ENCODE peak calls at places on chromosomes 16 and 17, in eight cellular contexts. W is neural progenitor cell, Y is ovary, A is kidney, O is OCI-LY7, U is endodermal cell, D is breast epithelium, M is aorta. C is an unnamed sample.

GRCh38 chr16:47141773-47142468 is 1.8 kb downstream of the NETO2 start:
- DNase-seq in W (peak; percentile 93), Y (peak; percentile 78), A (peak; percentile 88), O (peak; percentile 88), U (peak; percentile 96), D (peak; percentile 79), M (peak; percentile 81), C (peak; percentile 48)

GRCh38 chr16:71883849-71884638 is at the start of gene ZNF821:
- DNase-seq in W (peak; percentile 98), Y (peak; percentile 87), A (peak; percentile 91), O (peak; percentile 91), U (peak; percentile 96), D (peak; percentile 72), M (peak; percentile 86), C (peak; percentile 80)

GRCh38 chr16:426115-426905 is 861 bp downstream of the RAB11FIP3 start:
- DNase-seq in W (peak; percentile 42), Y (peak; percentile 56), A (no peak), O (peak; percentile 19), U (peak; percentile 72), D (no peak), M (no peak), C (no peak)

GRCh38 chr16:89349947-89350633 is 132.6 kb downstream of the ZNF778 start:
- DNase-seq in W (no peak), Y (no peak), A (no peak), O (no peak), U (no peak), D (no peak), M (no peak), C (no peak)

GRCh38 chr16:52742052-52742451 is 195.1 kb upstream of the TOX3 start:
- DNase-seq in W (no peak), Y (no peak), A (no peak), O (no peak), U (no peak), D (no peak), M (no peak), C (no peak)

GRCh38 chr17:64653325-64653984 is 8.7 kb downstream of the SMURF2 start:
- DNase-seq in W (no peak), Y (no peak), A (no peak), O (no peak), U (no peak), D (no peak), M (no peak), C (no peak)

GRCh38 chr17:59565171-59565958 is at the start of gene DHX40:
- DNase-seq in W (peak; percentile 96), Y (peak; percentile 95), A (peak; percentile 98), O (peak; percentile 96), U (peak; percentile 98), D (peak; percentile 93), M (peak; percentile 97), C (peak; percentile 91)

GRCh38 chr17:13541032-13541480 is 60.7 kb downstream of the HS3ST3A1 start:
- DNase-seq in W (no peak), Y (no peak), A (no peak), O (no peak), U (no peak), D (no peak), M (no peak), C (no peak)

GRCh38 chr16:13332713-13333255 is 431.4 kb downstream of the SHISA9 start:
- DNase-seq in W (peak; percentile 8), Y (no peak), A (no peak), O (no peak), U (peak; percentile 71), D (no peak), M (no peak), C (no peak)

GRCh38 chr16:56734429-56734828 is 4.5 kb downstream of the NUP93 start:
- DNase-seq in W (no peak), Y (no peak), A (no peak), O (no peak), U (no peak), D (no peak), M (no peak), C (no peak)

GRCh38 chr16:14407786-14408399 is 222.2 kb downstream of the PARN start:
- DNase-seq in W (no peak), Y (no peak), A (no peak), O (no peak), U (no peak), D (no peak), M (no peak), C (no peak)

GRCh38 chr17:77144227-77144626 is 3.5 kb downstream of the SEC14L1 start:
- DNase-seq in W (no peak), Y (no peak), A (no peak), O (peak; percentile 92), U (no peak), D (no peak), M (no peak), C (no peak)

GRCh38 chr17:77141846-77142449 is 1.2 kb downstream of the SEC14L1 start:
- DNase-seq in W (no peak), Y (no peak), A (no peak), O (no peak), U (no peak), D (no peak), M (no peak), C (no peak)

GRCh38 chr17:77143306-77143705 is 2.5 kb downstream of the SEC14L1 start:
- DNase-seq in W (no peak), Y (no peak), A (no peak), O (peak; percentile 60), U (no peak), D (no peak), M (no peak), C (no peak)

GRCh38 chr17:77140878-77141767 is at the start of gene SEC14L1:
- DNase-seq in W (peak; percentile 79), Y (peak; percentile 65), A (peak; percentile 88), O (peak; percentile 82), U (peak; percentile 93), D (no peak), M (peak; percentile 75), C (peak; percentile 37)

GRCh38 chr17:77142689-77143088 is 1.9 kb downstream of the SEC14L1 start:
- DNase-seq in W (no peak), Y (no peak), A (no peak), O (peak; percentile 33), U (no peak), D (no peak), M (no peak), C (no peak)
- H3K4me1 ChIP-seq in W (peaks cover 13% of the 10 kb centered on the region), Y (peaks cover 11% of the 10 kb centered on the region), A (peaks cover 22% of the 10 kb centered on the region), O (peaks cover 61% of the 10 kb centered on the region), U (peaks cover 9% of the 10 kb centered on the region), D (peaks cover 4% of the 10 kb centered on the region), M (no peaks in the 10 kb centered on the region), C (no peaks in the 10 kb centered on the region)

GRCh38 chr16:67537636-67538591 is 9.3 kb downstream of the RIPOR1 start:
- DNase-seq in W (peak; percentile 71), Y (peak; percentile 76), A (peak; percentile 93), O (peak; percentile 46), U (peak; percentile 78), D (peak; percentile 64), M (peak; percentile 74), C (peak; percentile 65)

GRCh38 chr16:67533024-67533560 is 4.5 kb downstream of the RIPOR1 start:
- DNase-seq in W (no peak), Y (no peak), A (no peak), O (no peak), U (no peak), D (no peak), M (no peak), C (no peak)

GRCh38 chr16:67537270-67537635 is 8.6 kb downstream of the RIPOR1 start:
- DNase-seq in W (peak; percentile 78), Y (peak; percentile 82), A (peak; percentile 92), O (no peak), U (peak; percentile 88), D (no peak), M (peak; percentile 87), C (peak; percentile 60)

GRCh38 chr16:67534420-67534819 is 5.8 kb downstream of the RIPOR1 start:
- DNase-seq in W (no peak), Y (no peak), A (no peak), O (no peak), U (no peak), D (no peak), M (no peak), C (no peak)

DNA sequence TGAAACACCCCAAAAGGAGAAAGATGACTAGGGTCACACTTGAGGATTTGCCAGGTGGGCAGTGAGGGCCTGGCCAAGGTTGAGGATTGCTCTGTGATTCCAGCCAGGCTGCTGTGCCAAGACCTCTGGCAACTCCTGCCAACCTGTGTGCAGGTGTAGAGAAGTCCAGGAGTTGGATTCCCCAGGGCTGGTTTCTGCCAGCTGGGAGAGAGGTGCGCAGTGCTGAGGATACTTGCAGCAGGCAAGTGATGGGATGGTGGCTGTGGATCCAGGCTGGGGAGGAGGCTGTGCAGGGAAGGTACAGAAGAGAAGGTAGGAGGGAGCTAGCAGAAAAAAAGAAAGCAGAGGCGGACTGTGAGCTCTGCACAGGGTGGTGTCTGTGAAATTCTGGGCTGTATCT is 6.6 kb downstream of the RIPOR1 start:
- DNase-seq in W (no peak), Y (no peak), A (no peak), O (no peak), U (no peak), D (no peak), M (no peak), C (no peak)
- H3K4me1 ChIP-seq in W (peaks cover 8% of the 10 kb centered on the region), Y (peaks cover 11% of the 10 kb centered on the region), A (peaks cover 33% of the 10 kb centered on the region), O (peaks cover 49% of the 10 kb centered on the region), U (no peaks in the 10 kb centered on the region), D (peaks cover 15% of the 10 kb centered on the region), M (no peaks in the 10 kb centered on the region), C (peaks cover 25% of the 10 kb centered on the region)

DNA sequence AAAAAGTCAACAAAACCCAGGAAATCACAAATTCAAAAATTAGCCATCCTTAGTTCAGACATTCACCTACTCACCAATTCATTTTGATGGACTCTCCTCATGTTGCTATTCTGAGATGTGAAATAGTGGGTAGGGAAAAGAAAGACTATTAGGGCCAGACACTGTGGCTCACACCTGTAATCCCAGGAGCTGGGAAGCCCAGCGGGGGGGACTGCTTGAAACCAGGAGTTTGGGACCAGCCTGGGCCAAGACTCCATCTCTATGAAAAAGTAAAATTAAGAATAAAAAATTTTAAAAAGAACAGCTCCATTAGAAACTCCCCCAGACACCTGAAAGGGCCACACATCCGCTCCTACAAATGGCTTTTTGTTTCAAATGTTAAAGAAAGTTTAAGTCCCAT is 21.4 kb downstream of the UBE2O start:
- DNase-seq in W (no peak), Y (no peak), A (no peak), O (no peak), U (peak; percentile 83), D (no peak), M (no peak), C (no peak)
- H3K4me1 ChIP-seq in W (peaks cover 17% of the 10 kb centered on the region), Y (peaks cover 3% of the 10 kb centered on the region), A (peaks cover 8% of the 10 kb centered on the region), O (peaks cover 90% of the 10 kb centered on the region), U (no peaks in the 10 kb centered on the region), D (peaks cover 4% of the 10 kb centered on the region), M (no peaks in the 10 kb centered on the region), C (no peaks in the 10 kb centered on the region)

GRCh38 chr17:17685775-17686291 is 4.6 kb downstream of the RAI1 start:
- DNase-seq in W (no peak), Y (no peak), A (no peak), O (no peak), U (peak; percentile 81), D (no peak), M (no peak), C (no peak)
- H3K4me1 ChIP-seq in W (peaks cover 25% of the 10 kb centered on the region), Y (peaks cover 25% of the 10 kb centered on the region), A (peaks cover 22% of the 10 kb centered on the region), O (peaks cover 59% of the 10 kb centered on the region), U (peaks cover 26% of the 10 kb centered on the region), D (peaks cover 31% of the 10 kb centered on the region), M (no peaks in the 10 kb centered on the region), C (peaks cover 19% of the 10 kb centered on the region)